ENCODE peak calls at places on chromosomes 12 and 14, in eight cellular contexts. W, K, L, G, U, A, N and M are unnamed samples.

GRCh38 chr14:57816568-57817284 is 49.2 kb downstream of the SLC35F4 start:
- DNase-seq in W (no peak), K (peak; percentile 32), L (peak; percentile 32), G (no peak), U (no peak), A (no peak), N (no peak), M (no peak)

GRCh38 chr12:29743801-29744200 is 39.9 kb downstream of the TMTC1 start:
- DNase-seq in W (no peak), K (peak; percentile 65), L (peak; percentile 15), G (no peak), U (no peak), A (no peak), N (no peak), M (no peak)

GRCh38 chr12:32522322-32523221 is 123.2 kb downstream of the FGD4 start:
- DNase-seq in W (no peak), K (peak; percentile 47), L (no peak), G (no peak), U (no peak), A (no peak), N (no peak), M (no peak)

GRCh38 chr12:57528831-57529555 is 6.4 kb downstream of the MBD6 start:
- DNase-seq in W (no peak), K (no peak), L (no peak), G (no peak), U (no peak), A (no peak), N (no peak), M (no peak)

GRCh38 chr12:38886064-38886463 is 19.3 kb downstream of the CPNE8 start:
- DNase-seq in W (peak; percentile 20), K (peak; percentile 48), L (peak; percentile 55), G (no peak), U (no peak), A (no peak), N (no peak), M (no peak)

GRCh38 chr12:92288533-92288932 is 142.9 kb upstream of the BTG1 start:
- DNase-seq in W (no peak), K (no peak), L (no peak), G (no peak), U (no peak), A (no peak), N (no peak), M (no peak)

GRCh38 chr12:6784292-6784691 is 5.0 kb upstream of the CD4 start:
- DNase-seq in W (no peak), K (no peak), L (no peak), G (no peak), U (no peak), A (no peak), N (no peak), M (no peak)

GRCh38 chr14:90795744-90796143 is 20.5 kb downstream of the TTC7B start:
- DNase-seq in W (no peak), K (peak; percentile 76), L (peak; percentile 67), G (no peak), U (no peak), A (no peak), N (no peak), M (no peak)

GRCh38 chr12:16555630-16556029 is 50.3 kb downstream of the LMO3 start:
- DNase-seq in W (no peak), K (no peak), L (peak; percentile 6), G (no peak), U (no peak), A (no peak), N (no peak), M (no peak)

GRCh38 chr14:30614155-30614554 is 8.0 kb upstream of the SCFD1 start:
- DNase-seq in W (no peak), K (no peak), L (no peak), G (no peak), U (no peak), A (no peak), N (no peak), M (no peak)

GRCh38 chr12:89768586-89769482 is 60.2 kb upstream of the ATP2B1 start:
- DNase-seq in W (no peak), K (peak; percentile 92), L (peak; percentile 85), G (no peak), U (no peak), A (peak; percentile 98), N (no peak), M (no peak)

GRCh38 chr12:115166698-115167315 is 482.8 kb upstream of the TBX3 start:
- DNase-seq in W (no peak), K (peak; percentile 43), L (no peak), G (no peak), U (no peak), A (no peak), N (no peak), M (no peak)
- TF ChIP-seq CTCF in W (no peak), K (peak; percentile 25), L (no peak), G (no peak), U (peak; percentile 28), A (no peak), N (no peak), M (no peak)

GRCh38 chr14:95379634-95380033 is 59.9 kb upstream of the CLMN start:
- DNase-seq in W (no peak), K (no peak), L (no peak), G (no peak), U (no peak), A (no peak), N (no peak), M (no peak)
- TF ChIP-seq CTCF in W (no peak), K (no peak), L (no peak), G (no peak), U (no peak), A (no peak), N (no peak), M (no peak)

GRCh38 chr12:67887065-67887464 is 102.2 kb upstream of the IFNG-AS1 start:
- DNase-seq in W (no peak), K (no peak), L (no peak), G (no peak), U (no peak), A (no peak), N (no peak), M (no peak)
- TF ChIP-seq CTCF in W (no peak), K (no peak), L (no peak), G (no peak), U (no peak), A (no peak), N (no peak), M (no peak)

GRCh38 chr12:88015825-88016224 is 13.4 kb downstream of the C12orf50 start:
- DNase-seq in W (no peak), K (no peak), L (no peak), G (no peak), U (no peak), A (no peak), N (no peak), M (no peak)

GRCh38 chr12:88006351-88006750 is 22.9 kb downstream of the C12orf50 start:
- DNase-seq in W (no peak), K (no peak), L (no peak), G (no peak), U (no peak), A (no peak), N (no peak), M (no peak)

DNA sequence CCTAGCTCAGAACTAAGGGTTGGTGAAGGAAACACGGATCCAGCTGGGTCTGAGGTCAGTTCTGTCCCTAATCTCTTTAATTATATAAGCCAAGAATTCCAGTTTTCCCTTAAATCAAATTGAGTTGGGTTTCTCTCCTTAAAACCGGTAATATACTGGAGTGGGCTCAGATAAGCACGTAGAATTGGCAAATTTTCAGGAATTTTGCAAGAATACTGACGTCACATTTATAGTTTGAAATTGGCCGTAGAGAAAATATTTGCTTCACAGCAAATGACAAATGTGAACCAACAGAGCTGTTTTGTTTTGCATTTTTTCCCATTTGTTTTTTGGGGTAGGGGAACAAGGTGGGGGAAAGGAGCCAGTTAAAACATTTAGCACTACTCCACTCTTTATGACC is 17.4 kb downstream of the C12orf50 start:
- DNase-seq in W (no peak), K (no peak), L (no peak), G (no peak), U (no peak), A (no peak), N (no peak), M (no peak)
- TF ChIP-seq CTCF in W (no peak), K (no peak), L (no peak), G (no peak), U (no peak), A (no peak), N (no peak), M (no peak)